ENCODE peak calls at places on chromosomes 4 and X, in six cellular contexts. I is astrocyte of the hippocampus, G is GM13977, X is astrocyte of the cerebellum, Z is uterus, V is lung. T is an unnamed sample.

GRCh38 chr4:946517-947471 is 14.5 kb downstream of the TMEM175 start:
- DNase-seq in I (no peak), G (no peak), X (no peak), Z (no peak), V (no peak), T (peak)

GRCh38 chrX:119880076-119880475 is 8.4 kb downstream of the NDUFA1 start:
- DNase-seq in I (no peak), G (no peak), X (no peak), Z (no peak), V (no peak), T (no peak)

GRCh38 chrX:42399632-42400024 is 378.3 kb downstream of the PPP1R2C start:
- DNase-seq in I (no peak), G (no peak), X (no peak), Z (no peak), V (no peak), T (no peak)

GRCh38 chr4:182418054-182418734 is 175.0 kb downstream of the TENM3 start:
- DNase-seq in I (no peak), G (peak), X (no peak), Z (no peak), V (no peak), T (no peak)

GRCh38 chr4:10664408-10664807 is 20.2 kb downstream of the CLNK start:
- DNase-seq in I (peak), G (no peak), X (peak), Z (no peak), V (peak), T (no peak)

GRCh38 chr4:122121593-122121992 is 30.5 kb upstream of the BLTP1 start:
- DNase-seq in I (no peak), G (no peak), X (no peak), Z (no peak), V (no peak), T (no peak)

GRCh38 chrX:16487620-16488380 is 162.2 kb upstream of the S100G start:
- DNase-seq in I (no peak), G (no peak), X (no peak), Z (no peak), V (no peak), T (no peak)

GRCh38 chr4:176011523-176011922 is 54.1 kb upstream of the WDR17 start:
- DNase-seq in I (peak), G (no peak), X (no peak), Z (no peak), V (no peak), T (no peak)

GRCh38 chr4:1041936-1042330 is 30.5 kb downstream of the FGFRL1 start:
- DNase-seq in I (no peak), G (no peak), X (no peak), Z (no peak), V (no peak), T (peak)